ENCODE peak calls at places on chromosomes 3 and 15, in eight cellular contexts. H is left lung, B is cardiac muscle cell, J is sigmoid colon, Q is breast epithelium, F is activated B cell treated with CpG ODN at 0.5 μM for 24 hours, G is IMR-90, L is body of pancreas. D is an unnamed sample.

GRCh38 chr15:63436872-63437375 is 55.3 kb upstream of the CA12 start:
- DNase-seq in H (peak), B (peak), J (peak), Q (peak), F (no peak), G (peak), L (peak), D (no peak)

GRCh38 chr3:36653095-36653494 is 111.3 kb downstream of the DCLK3 start:
- DNase-seq in H (no peak), B (no peak), J (no peak), Q (no peak), F (no peak), G (peak), L (no peak), D (no peak)

GRCh38 chr3:31189330-31189729 is 294.9 kb upstream of the GADL1 start:
- DNase-seq in H (no peak), B (no peak), J (no peak), Q (no peak), F (no peak), G (no peak), L (no peak), D (no peak)

GRCh38 chr3:190375250-190375649 is 12.7 kb upstream of the CLDN16 start:
- DNase-seq in H (no peak), B (no peak), J (no peak), Q (no peak), F (no peak), G (no peak), L (no peak), D (no peak)

GRCh38 chr15:95760508-95760907 is 570.0 kb upstream of the NR2F2 start:
- DNase-seq in H (no peak), B (peak), J (no peak), Q (no peak), F (no peak), G (no peak), L (no peak), D (no peak)

GRCh38 chr15:55168350-55168974 is 28.3 kb downstream of the RSL24D1 start:
- DNase-seq in H (peak), B (peak), J (no peak), Q (no peak), F (no peak), G (peak), L (peak), D (no peak)

GRCh38 chr3:133211449-133211848 is 173.3 kb downstream of the TMEM108 start:
- DNase-seq in H (no peak), B (peak), J (no peak), Q (no peak), F (no peak), G (no peak), L (no peak), D (no peak)

GRCh38 chr3:188605960-188606359 is 452.0 kb downstream of the LPP start:
- DNase-seq in H (no peak), B (no peak), J (no peak), Q (no peak), F (no peak), G (no peak), L (no peak), D (no peak)

GRCh38 chr3:42588625-42589024 is 2.0 kb upstream of the SS18L2 start:
- DNase-seq in H (no peak), B (no peak), J (no peak), Q (no peak), F (no peak), G (no peak), L (no peak), D (no peak)

GRCh38 chr15:61921093-61921492 is 139.2 kb downstream of the VPS13C start:
- DNase-seq in H (no peak), B (peak), J (no peak), Q (no peak), F (no peak), G (peak), L (no peak), D (no peak)

GRCh38 chr15:90230071-90230494 is 3.7 kb downstream of the CIB1 start:
- DNase-seq in H (peak), B (no peak), J (no peak), Q (no peak), F (no peak), G (no peak), L (peak), D (no peak)

GRCh38 chr3:70832035-70832795 is 519.8 kb upstream of the MDFIC2 start:
- DNase-seq in H (no peak), B (peak), J (no peak), Q (no peak), F (no peak), G (peak), L (no peak), D (no peak)

GRCh38 chr3:38662544-38662943 is 13.1 kb upstream of the SCN5A start:
- DNase-seq in H (no peak), B (peak), J (no peak), Q (no peak), F (no peak), G (peak), L (no peak), D (no peak)

GRCh38 chr3:57749542-57749941 is 6.6 kb upstream of the SLMAP start:
- DNase-seq in H (no peak), B (no peak), J (no peak), Q (no peak), F (no peak), G (no peak), L (no peak), D (no peak)

GRCh38 chr3:126450219-126450618 is 25.5 kb downstream of the ZXDC start:
- DNase-seq in H (no peak), B (no peak), J (peak), Q (no peak), F (no peak), G (no peak), L (no peak), D (no peak)

GRCh38 chr3:141275032-141275422 is 43.4 kb downstream of the PXYLP1 start:
- DNase-seq in H (no peak), B (peak), J (no peak), Q (no peak), F (no peak), G (peak), L (no peak), D (no peak)

GRCh38 chr3:31364711-31365110 is 168.0 kb upstream of the STT3B start:
- DNase-seq in H (no peak), B (peak), J (no peak), Q (no peak), F (no peak), G (peak), L (no peak), D (no peak)

GRCh38 chr3:9552252-9552999 is 1.2 kb downstream of the LHFPL4 start:
- DNase-seq in H (no peak), B (peak), J (no peak), Q (no peak), F (no peak), G (peak), L (peak), D (peak)

GRCh38 chr3:101695779-101696372 is 9.4 kb upstream of the RPL24 start:
- DNase-seq in H (no peak), B (peak), J (no peak), Q (no peak), F (no peak), G (peak), L (no peak), D (no peak)

GRCh38 chr3:86921981-86922680 is 68.8 kb downstream of the VGLL3 start:
- DNase-seq in H (no peak), B (peak), J (no peak), Q (no peak), F (no peak), G (peak), L (no peak), D (no peak)

GRCh38 chr15:31300981-31301686 is 25.5 kb upstream of the KLF13 start:
- DNase-seq in H (no peak), B (no peak), J (peak), Q (peak), F (no peak), G (no peak), L (no peak), D (peak)

GRCh38 chr3:55896155-55896554 is 409.0 kb upstream of the WNT5A start:
- DNase-seq in H (no peak), B (no peak), J (no peak), Q (no peak), F (no peak), G (no peak), L (no peak), D (no peak)

GRCh38 chr3:55903680-55904079 is 416.6 kb upstream of the WNT5A start:
- DNase-seq in H (no peak), B (no peak), J (no peak), Q (no peak), F (no peak), G (no peak), L (no peak), D (no peak)

GRCh38 chr3:55897573-55898224 is 410.6 kb upstream of the WNT5A start:
- DNase-seq in H (no peak), B (no peak), J (no peak), Q (no peak), F (no peak), G (peak), L (peak), D (no peak)

GRCh38 chr3:55904716-55905115 is 417.6 kb upstream of the WNT5A start:
- DNase-seq in H (no peak), B (no peak), J (no peak), Q (no peak), F (no peak), G (no peak), L (no peak), D (no peak)

DNA sequence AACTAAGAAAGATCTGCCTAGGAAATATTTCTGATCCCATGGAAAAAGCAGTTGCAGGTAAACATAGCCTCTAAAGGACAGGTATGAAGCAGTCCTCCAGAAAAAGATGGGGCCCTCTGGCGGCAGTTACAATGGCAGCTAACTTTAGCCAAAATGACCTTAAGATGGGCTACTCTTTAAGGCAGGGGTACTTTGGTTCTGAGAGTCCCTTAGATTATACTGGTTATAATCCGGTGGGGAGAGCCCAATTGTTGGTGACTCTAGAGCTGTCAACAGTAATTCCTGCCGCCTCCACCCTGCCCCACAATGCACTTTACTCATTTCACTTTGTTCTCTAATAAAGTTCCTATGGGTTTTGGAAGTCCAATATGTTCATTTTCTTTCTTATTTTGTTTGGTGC is 412.8 kb upstream of the WNT5A start:
- DNase-seq in H (no peak), B (no peak), J (no peak), Q (no peak), F (no peak), G (no peak), L (peak), D (no peak)
- TF ChIP-seq CTCF in H (no peak), B (peak), J (no peak), Q (no peak), F (no peak), G (peak), L (peak), D (peak)

GRCh38 chr3:123584284-123584987 is 417 bp downstream of the HACD2 start:
- DNase-seq in H (no peak), B (peak), J (peak), Q (peak), F (no peak), G (no peak), L (peak), D (no peak)
- TF ChIP-seq CTCF in H (no peak), B (peak), J (no peak), Q (no peak), F (no peak), G (no peak), L (no peak), D (peak)

GRCh38 chr3:40179016-40179415 is 130.5 kb upstream of the EIF1B start:
- DNase-seq in H (no peak), B (peak), J (peak), Q (peak), F (peak), G (peak), L (peak), D (peak)
- TF ChIP-seq CTCF in H (peak), B (peak), J (peak), Q (peak), F (no peak), G (peak), L (peak), D (peak)

DNA sequence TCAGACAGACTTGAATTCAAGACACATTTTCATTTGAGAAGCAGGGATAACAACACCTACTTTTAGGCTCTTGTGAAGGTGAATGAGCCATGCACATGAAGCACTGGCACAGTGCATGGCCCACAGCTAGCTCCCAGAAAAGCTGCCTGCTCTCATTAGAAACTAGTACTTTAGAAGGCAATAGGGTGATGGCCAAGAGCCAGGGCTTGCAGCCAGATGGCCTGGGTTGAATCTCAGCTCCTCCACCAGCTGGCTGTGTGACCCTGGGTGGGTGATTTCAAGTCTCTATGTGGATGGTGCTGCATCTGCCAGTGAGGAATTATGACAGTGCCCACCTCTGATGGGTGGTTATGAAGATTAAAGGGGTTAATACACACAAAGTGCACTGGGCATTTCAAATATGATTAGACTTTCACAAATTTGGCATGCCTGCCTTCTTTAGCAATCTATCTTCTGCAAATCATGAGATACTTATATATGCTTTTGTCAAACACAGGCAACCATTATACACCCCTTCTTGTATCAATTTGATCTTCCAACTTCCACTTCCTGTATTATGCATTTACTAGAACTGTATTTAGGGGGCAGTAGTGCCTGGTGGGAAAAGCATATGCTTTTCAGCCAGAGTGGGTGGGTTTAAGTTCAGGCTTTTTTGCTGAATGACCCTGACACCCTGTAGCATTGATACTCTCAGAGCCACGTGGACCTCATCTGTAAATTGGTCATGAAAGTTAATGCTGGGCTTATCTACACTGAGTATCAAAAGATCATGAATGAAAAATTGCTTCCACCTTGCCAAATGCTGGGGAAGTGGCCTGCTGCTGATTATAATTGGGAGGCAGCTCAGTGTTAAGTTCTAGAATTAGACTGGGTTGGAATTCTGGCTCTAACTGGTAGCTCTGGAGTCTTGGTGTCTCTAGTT is 34.7 kb upstream of the RBP1 start:
- DNase-seq in H (no peak), B (peak), J (no peak), Q (no peak), F (no peak), G (no peak), L (peak), D (no peak)
- TF ChIP-seq CTCF in H (no peak), B (peak), J (no peak), Q (no peak), F (no peak), G (no peak), L (no peak), D (no peak)

GRCh38 chr15:69610264-69610663 is 157.6 kb downstream of the RPLP1 start:
- DNase-seq in H (no peak), B (peak), J (no peak), Q (no peak), F (no peak), G (no peak), L (no peak), D (no peak)
- TF ChIP-seq CTCF in H (no peak), B (no peak), J (no peak), Q (no peak), F (no peak), G (no peak), L (no peak), D (no peak)

DNA sequence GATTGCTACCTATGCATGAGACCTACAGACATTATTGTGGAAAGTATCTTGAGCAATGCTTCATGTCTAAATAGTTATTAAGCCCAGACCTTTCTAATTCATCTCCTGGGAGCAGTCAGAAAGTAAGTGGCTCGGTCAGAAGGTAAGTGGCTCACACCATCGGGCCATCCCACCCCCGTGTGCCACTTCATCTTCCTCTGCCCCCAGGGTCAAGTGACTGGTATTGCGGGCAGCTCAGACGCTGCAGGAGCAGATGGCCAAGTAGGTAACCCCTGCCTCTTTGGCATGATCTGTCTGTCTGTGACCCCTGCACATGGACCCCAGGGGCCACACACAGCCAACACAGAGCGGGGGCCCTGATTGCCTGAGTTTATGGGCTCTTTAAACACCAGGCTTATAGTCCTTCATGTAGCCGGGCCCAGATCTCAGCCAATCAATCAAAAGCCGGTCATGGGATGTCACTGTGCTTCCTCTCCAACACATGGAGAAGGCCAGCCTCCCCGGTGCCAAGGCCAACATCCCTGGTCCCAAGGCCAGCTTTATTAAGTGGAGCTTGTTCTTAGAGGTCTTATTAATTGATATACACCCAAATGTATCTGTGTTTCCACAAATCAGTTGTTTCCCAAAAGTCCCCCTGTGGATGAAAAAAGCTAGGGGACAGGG is 42.9 kb downstream of the LARP6 start:
- DNase-seq in H (no peak), B (no peak), J (no peak), Q (no peak), F (no peak), G (no peak), L (no peak), D (no peak)
- TF ChIP-seq CTCF in H (no peak), B (no peak), J (no peak), Q (no peak), F (no peak), G (no peak), L (no peak), D (no peak)